ENCODE peak calls at places on chromosome 22, in five cellular contexts. P is mesenchymal stem cell, W is IMR-90, N is H1, M is H9. Z is an unnamed sample.
A peak's percentile ranks its signal among the peaks of the same experiment; 100 is the strongest.

GRCh38 chr22:33837806-33838205 is 82.5 kb downstream of the LARGE1 start:
- DNase-seq in M (no peak), N (no peak), P (no peak), W (no peak), Z (no peak)

GRCh38 chr22:29243874-29244446 is 23.8 kb downstream of the RHBDD3 start:
- DNase-seq in P (no peak), N (no peak), M (no peak), W (no peak), Z (no peak)

GRCh38 chr22:23517804-23518380 is 62.2 kb downstream of the IGLL1 start:
- DNase-seq in N (no peak), W (no peak), M (no peak), P (no peak), Z (no peak)

GRCh38 chr22:22928666-22929380 is 41.2 kb downstream of the IGLL5 start:
- DNase-seq in M (no peak), P (no peak), W (peak; percentile 16), N (no peak), Z (no peak)

GRCh38 chr22:26323013-26323412 is 106.0 kb upstream of the ASPHD2 start:
- DNase-seq in M (no peak), N (no peak), P (no peak), W (no peak), Z (no peak)

GRCh38 chr22:24445481-24446290 is 18.3 kb downstream of the ADORA2A start:
- DNase-seq in N (no peak), P (no peak), W (no peak), M (peak; percentile 41), Z (peak; percentile 46)

GRCh38 chr22:48423481-48423901 is 1404.2 kb downstream of the BRD1 start:
- DNase-seq in P (no peak), W (no peak), N (no peak), M (no peak), Z (no peak)

GRCh38 chr22:19807914-19808872 is 46.5 kb downstream of the GNB1L start:
- DNase-seq in P (no peak), M (no peak), N (no peak), W (no peak), Z (no peak)

GRCh38 chr22:28889625-28890024 is 6.3 kb downstream of the ZNRF3 start:
- DNase-seq in P (no peak), M (no peak), N (no peak), W (no peak), Z (no peak)

GRCh38 chr22:46593996-46594946 is 25.9 kb upstream of the GRAMD4 start:
- DNase-seq in W (no peak), M (no peak), P (no peak), N (no peak), Z (no peak)

GRCh38 chr22:42300286-42301071 is 30.0 kb upstream of the TCF20 start:
- DNase-seq in N (no peak), W (no peak), M (peak; percentile 63), P (no peak), Z (no peak)

GRCh38 chr22:46731246-46732040 is 6.6 kb downstream of the CERK start:
- DNase-seq in P (peak; percentile 58), M (peak; percentile 54), N (no peak), W (no peak), Z (no peak)

GRCh38 chr22:23146842-23147205 is 1.5 kb downstream of the RAB36 start:
- DNase-seq in P (no peak), M (no peak), N (no peak), W (no peak), Z (no peak)

GRCh38 chr22:20146777-20147176 is 4.1 kb downstream of the CCDC188 start:
- DNase-seq in W (no peak), M (no peak), N (no peak), P (no peak), Z (no peak)

GRCh38 chr22:49027122-49027670 is 800.5 kb downstream of the BRD1 start:
- DNase-seq in N (no peak), W (no peak), M (no peak), P (no peak), Z (no peak)

GRCh38 chr22:25644122-25644521 is 79.6 kb downstream of the GRK3 start:
- DNase-seq in M (no peak), W (peak; percentile 6), N (no peak), P (no peak), Z (no peak)

GRCh38 chr22:48846200-48846599 is 981.5 kb downstream of the BRD1 start:
- DNase-seq in P (no peak), N (no peak), M (no peak), W (no peak), Z (no peak)

GRCh38 chr22:43812149-43812842 is at the start of gene EFCAB6:
- DNase-seq in M (peak; percentile 94), N (peak; percentile 83), P (peak; percentile 94), W (peak; percentile 90), Z (peak; percentile 94)
- H4K91ac ChIP-seq in M (no peak within 1 kb of the TSS), N (peak within 1 kb of the TSS; percentile 95), P (peak within 1 kb of the TSS; percentile 98), W (peak within 1 kb of the TSS; percentile 74), Z (no peak within 1 kb of the TSS)

GRCh38 chr22:37607912-37608476 is 640 bp upstream of the GGA1 start:
- DNase-seq in P (no peak), W (no peak), N (no peak), M (no peak), Z (no peak)
- H2BK15ac ChIP-seq in P (peak overlapping the region; percentile 60), W (peak overlapping the region; percentile 20), N (peak overlapping the region; percentile 97), M (no peak overlapping the region), Z (no peak overlapping the region)

GRCh38 chr22:50735739-50736030 is 2.3 kb upstream of the ACR start:
- DNase-seq in N (no peak), W (no peak), M (no peak), P (no peak), Z (no peak)
- H3K14ac ChIP-seq in N (no peak overlapping the region), W (no peak overlapping the region), M (no peak overlapping the region), P (no peak overlapping the region), Z (no peak overlapping the region)

DNA sequence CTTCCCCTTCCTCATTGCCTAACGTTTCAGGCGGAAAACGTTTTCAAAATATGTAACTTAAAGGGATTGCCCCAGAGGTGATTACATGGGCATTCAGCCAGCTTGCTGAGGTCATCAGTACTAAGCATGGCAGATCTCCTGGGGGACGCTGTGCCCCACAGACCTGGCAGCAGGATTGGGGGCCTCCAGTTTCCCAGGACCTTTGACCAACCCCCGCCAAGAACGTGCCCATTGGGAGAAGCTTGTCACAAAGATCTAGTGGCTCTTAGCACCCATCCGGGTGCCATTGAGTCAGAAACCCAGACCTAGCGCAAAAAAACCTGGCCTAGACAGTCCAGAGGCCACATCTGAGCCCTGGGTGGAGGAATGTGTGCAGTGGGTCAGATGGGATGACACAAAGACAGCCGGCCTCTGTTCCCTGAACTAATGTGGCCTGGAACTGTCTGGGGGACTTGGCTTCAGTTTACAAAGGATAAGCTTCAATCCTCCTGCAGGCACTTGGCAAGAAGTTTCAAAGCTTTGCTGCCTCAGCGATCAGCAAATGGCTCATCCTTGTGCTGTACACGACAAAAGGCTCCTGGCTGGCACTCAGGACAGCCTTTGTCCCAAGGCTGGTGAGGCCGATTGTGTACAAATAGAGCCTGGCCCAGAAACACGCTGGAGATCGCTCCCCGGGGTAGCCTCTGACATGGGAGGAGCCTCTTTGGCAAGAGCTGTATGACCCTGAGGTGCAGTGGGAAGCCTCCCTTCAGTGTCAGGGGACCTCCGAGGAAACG is 9.5 kb downstream of the C1QTNF6 start:
- DNase-seq in P (no peak), W (no peak), N (no peak), M (no peak), Z (no peak)
- H4K91ac ChIP-seq in P (no peak overlapping the region), W (peak overlapping the region; percentile 18), N (no peak overlapping the region), M (no peak overlapping the region), Z (no peak overlapping the region)

GRCh38 chr22:30546616-30547015 is at the start of gene SEC14L6:
- DNase-seq in W (no peak), P (no peak), N (no peak), M (no peak), Z (no peak)
- H2BK15ac ChIP-seq in W (no peak within 1 kb of the TSS), P (no peak within 1 kb of the TSS), N (no peak within 1 kb of the TSS), M (no peak within 1 kb of the TSS), Z (peak within 1 kb of the TSS; percentile 75)

DNA sequence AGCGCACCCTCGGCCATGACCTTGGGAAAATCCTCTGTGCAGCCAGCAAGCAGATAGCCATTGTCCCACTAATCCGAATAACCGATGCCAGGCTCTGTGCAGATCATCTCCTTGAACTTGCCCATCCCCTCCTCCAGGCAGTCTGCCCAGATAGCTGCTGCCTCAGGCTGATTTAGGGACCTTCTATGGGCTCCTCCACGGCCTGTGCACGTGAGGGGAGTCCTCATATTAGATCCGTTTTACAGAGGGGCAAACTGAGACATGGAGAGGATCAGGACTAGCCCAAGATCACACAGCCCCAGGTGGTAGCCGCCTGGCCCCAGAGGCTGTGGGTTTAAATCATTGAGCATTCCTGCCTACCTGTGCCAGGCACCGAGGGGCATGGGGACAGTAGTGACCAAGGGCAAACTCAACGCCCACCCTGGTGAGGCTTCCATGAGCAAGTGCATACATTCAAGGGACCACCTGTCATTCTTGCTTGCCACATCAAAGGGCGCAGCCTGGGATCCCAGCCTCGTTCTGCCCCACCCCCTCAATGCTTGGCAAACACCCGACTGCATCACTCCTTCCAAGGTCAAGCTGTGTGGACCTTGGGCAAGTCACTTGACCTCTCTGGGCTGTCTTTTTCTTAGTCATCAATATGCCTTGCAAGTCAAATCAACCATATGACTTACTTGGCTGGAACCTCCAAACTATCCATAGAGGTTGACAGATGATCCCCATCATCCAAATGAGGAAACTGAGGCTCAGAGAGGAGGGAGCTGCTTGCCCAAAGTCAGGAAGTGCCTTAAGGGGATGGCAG is 131.6 kb downstream of the MN1 start:
- DNase-seq in M (peak; percentile 55), N (no peak), P (peak; percentile 63), W (no peak), Z (no peak)
- H3K14ac ChIP-seq in M (no peak overlapping the region), N (no peak overlapping the region), P (no peak overlapping the region), W (no peak overlapping the region), Z (peak overlapping the region; percentile 5)

DNA sequence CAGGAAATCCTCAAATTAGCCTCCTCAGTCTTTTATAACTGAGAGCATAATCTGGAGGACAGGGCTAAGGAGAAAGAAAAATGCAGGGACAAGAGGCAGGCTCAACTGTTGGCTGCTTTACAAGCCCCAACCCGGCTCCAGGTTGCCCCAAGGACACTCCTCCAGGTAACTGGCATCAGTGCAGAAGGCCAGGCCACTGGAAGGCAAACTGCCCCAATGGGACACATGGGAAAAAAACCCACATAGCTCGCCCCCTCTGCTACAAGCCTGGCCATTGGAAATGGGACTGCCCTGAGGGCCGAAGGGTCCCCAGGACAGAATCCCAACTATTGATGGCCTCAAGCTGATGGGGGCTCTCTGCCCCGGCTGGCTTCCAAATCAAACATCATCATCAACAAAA is 17.9 kb upstream of the FBLN1 start:
- DNase-seq in W (no peak), N (no peak), P (no peak), M (no peak), Z (no peak)
- H4K91ac ChIP-seq in W (no peak overlapping the region), N (no peak overlapping the region), P (no peak overlapping the region), M (no peak overlapping the region), Z (no peak overlapping the region)

GRCh38 chr22:50091092-50091491 is 1.3 kb downstream of the MOV10L1 start:
- DNase-seq in P (no peak), W (no peak), M (no peak), N (no peak), Z (no peak)
- H2BK15ac ChIP-seq in P (no peak overlapping the region), W (no peak overlapping the region), M (no peak overlapping the region), N (no peak overlapping the region), Z (no peak overlapping the region)

GRCh38 chr22:37892566-37893338 is 13.3 kb upstream of the MICALL1 start:
- DNase-seq in W (no peak), M (no peak), N (no peak), P (no peak), Z (no peak)
- H3K14ac ChIP-seq in W (no peak overlapping the region), M (no peak overlapping the region), N (no peak overlapping the region), P (no peak overlapping the region), Z (no peak overlapping the region)

DNA sequence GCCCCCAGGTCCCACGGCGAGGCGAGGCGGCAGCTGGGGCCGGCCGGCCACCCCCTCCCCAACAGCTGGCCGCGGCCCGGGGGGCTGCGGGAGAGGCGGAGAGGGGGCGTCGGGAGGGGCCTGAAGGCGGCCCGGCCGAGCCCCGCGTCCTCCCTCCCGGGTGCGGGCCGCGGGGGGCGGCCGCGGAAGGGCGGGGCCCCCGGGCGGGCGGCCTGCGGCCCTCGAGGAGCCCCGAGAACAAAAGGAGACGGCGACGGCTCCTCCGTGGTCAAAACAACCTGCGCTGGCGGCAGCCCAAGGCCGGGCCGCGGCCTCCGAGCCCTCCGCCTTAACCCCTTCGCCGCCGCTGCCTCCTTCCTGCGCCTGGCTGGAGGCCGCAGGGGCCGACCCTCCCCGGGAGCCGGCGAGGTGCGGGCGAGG is 2.4 kb downstream of the PDGFB start:
- DNase-seq in W (no peak), P (no peak), N (no peak), M (no peak), Z (no peak)
- H4K91ac ChIP-seq in W (no peak overlapping the region), P (peak overlapping the region; percentile 47), N (no peak overlapping the region), M (no peak overlapping the region), Z (no peak overlapping the region)